ENCODE peak calls at places on chromosome 4, in seven cellular contexts. A is MM.1S; G is activated CD4-positive, alpha-beta T cell treated with anti-CD3 and anti-CD28 coated beads, Interleukin-2, amount 10 ng/mL, durations not matched to agents 7 days and 5 days; B is ACHN; P is GDM1; J is T-cell; C is mesendoderm. R is an unnamed sample.
A peak's percentile ranks its signal among the peaks of the same experiment; 100 is the strongest.

GRCh38 chr4:136750898-136751297 is 781.4 kb downstream of the PCDH18 start:
- DNase-seq in G (no peak), C (no peak), J (no peak), A (no peak), P (no peak), B (no peak), R (no peak)

GRCh38 chr4:75696036-75696435 is 22.8 kb upstream of the G3BP2 start:
- DNase-seq in C (no peak), P (no peak), J (peak; percentile 63), A (no peak), G (peak; percentile 45), B (no peak), R (peak; percentile 71)

GRCh38 chr4:155734065-155734464 is 24.8 kb upstream of the GUCY1B1 start:
- DNase-seq in B (no peak), C (no peak), G (no peak), P (no peak), J (no peak), A (no peak), R (no peak)

GRCh38 chr4:169243808-169244207 is 26.9 kb downstream of the SH3RF1 start:
- DNase-seq in P (no peak), J (no peak), G (no peak), B (no peak), C (no peak), A (no peak), R (no peak)

GRCh38 chr4:41418444-41418843 is 119.5 kb upstream of the LIMCH1 start:
- DNase-seq in G (no peak), J (no peak), P (no peak), B (no peak), C (peak; percentile 68), A (no peak), R (no peak)

GRCh38 chr4:56757821-56758400 is 63.6 kb downstream of the SPINK2 start:
- DNase-seq in A (peak; percentile 95), B (peak; percentile 85), J (peak; percentile 61), P (peak; percentile 81), C (peak; percentile 99), G (peak; percentile 83), R (peak; percentile 69)

GRCh38 chr4:112520598-112521122 is 4.7 kb upstream of the NEUROG2 start:
- DNase-seq in G (no peak), C (peak; percentile 23), P (no peak), J (no peak), B (no peak), A (no peak), R (no peak)

GRCh38 chr4:2714071-2714770 is 41.9 kb downstream of the TNIP2 start:
- DNase-seq in B (no peak), P (no peak), J (peak; percentile 76), A (no peak), G (peak; percentile 58), C (peak; percentile 13), R (peak; percentile 67)

GRCh38 chr4:88779431-88779830 is 81.8 kb upstream of the NAP1L5 start:
- DNase-seq in G (no peak), A (no peak), C (no peak), J (no peak), B (peak; percentile 91), P (no peak), R (no peak)

GRCh38 chr4:57119054-57119651 is 9.0 kb upstream of the IGFBP7 start:
- DNase-seq in J (no peak), B (no peak), C (no peak), A (no peak), G (no peak), P (no peak), R (no peak)

GRCh38 chr4:10554694-10555093 is 97.5 kb upstream of the ZNF518B start:
- DNase-seq in A (peak; percentile 57), J (no peak), G (peak; percentile 55), B (peak; percentile 48), P (peak; percentile 37), C (peak; percentile 65), R (no peak)

GRCh38 chr4:79498282-79498681 is 90.3 kb upstream of the GK2 start:
- DNase-seq in P (no peak), C (no peak), B (no peak), A (no peak), G (no peak), J (no peak), R (no peak)

GRCh38 chr4:173121044-173121685 is 47.4 kb upstream of the GALNT7 start:
- DNase-seq in J (no peak), B (no peak), G (no peak), C (peak; percentile 77), A (peak; percentile 88), P (no peak), R (no peak)

GRCh38 chr4:147160908-147161513 is 215.3 kb upstream of the TTC29 start:
- DNase-seq in J (no peak), C (peak; percentile 68), G (peak; percentile 10), P (no peak), A (peak; percentile 47), B (peak; percentile 46), R (peak; percentile 8)

GRCh38 chr4:41619161-41619560 is 81.2 kb downstream of the LIMCH1 start:
- DNase-seq in B (no peak), P (no peak), J (no peak), G (no peak), C (peak; percentile 64), A (no peak), R (no peak)

GRCh38 chr4:41358626-41359025 is 101.9 kb downstream of the UCHL1 start:
- DNase-seq in A (no peak), P (no peak), B (no peak), C (no peak), G (no peak), J (no peak), R (no peak)

GRCh38 chr4:17587094-17587822 is 10.3 kb downstream of the LAP3 start:
- DNase-seq in A (no peak), P (no peak), B (no peak), J (no peak), C (peak; percentile 12), G (no peak), R (no peak)

R was measured in CD4-positive, alpha-beta memory T cell.